ENCODE peak calls at places on chromosomes 16 and 17, in nine cellular contexts. One of them, this sample, is unnamed.

GRCh38 chr17:68296217-68297140 is 5.2 kb downstream of the ARSG start:
- DNase-seq in lower leg skin: peak
- DNase-seq in HepG2: no peak
- DNase-seq in stomach: peak
- DNase-seq in tibial nerve: no peak
- DNase-seq in uterus: no peak
- DNase-seq in esophagus muscularis mucosa: no peak
- DNase-seq in HCT116: no peak
- DNase-seq in body of pancreas: peak
- DNase-seq in this sample: no peak

GRCh38 chr17:37176683-37177082 is 199.1 kb upstream of the C17orf78 start:
- DNase-seq in lower leg skin: no peak
- DNase-seq in HepG2: no peak
- DNase-seq in stomach: no peak
- DNase-seq in tibial nerve: no peak
- DNase-seq in uterus: no peak
- DNase-seq in esophagus muscularis mucosa: no peak
- DNase-seq in HCT116: no peak
- DNase-seq in body of pancreas: no peak
- DNase-seq in this sample: no peak

GRCh38 chr17:43578699-43579569 is 32.8 kb upstream of the ETV4 start:
- DNase-seq in lower leg skin: no peak
- DNase-seq in HepG2: peak
- DNase-seq in stomach: no peak
- DNase-seq in tibial nerve: no peak
- DNase-seq in uterus: no peak
- DNase-seq in esophagus muscularis mucosa: no peak
- DNase-seq in HCT116: no peak
- DNase-seq in body of pancreas: peak
- DNase-seq in this sample: peak

GRCh38 chr17:55116440-55116914 is 147.9 kb downstream of the STXBP4 start:
- DNase-seq in lower leg skin: no peak
- DNase-seq in HepG2: peak
- DNase-seq in stomach: no peak
- DNase-seq in tibial nerve: no peak
- DNase-seq in uterus: no peak
- DNase-seq in esophagus muscularis mucosa: no peak
- DNase-seq in HCT116: no peak
- DNase-seq in body of pancreas: no peak
- DNase-seq in this sample: no peak

GRCh38 chr17:52134641-52135040 is 23.9 kb downstream of the CA10 start:
- DNase-seq in lower leg skin: no peak
- DNase-seq in HepG2: no peak
- DNase-seq in stomach: no peak
- DNase-seq in tibial nerve: no peak
- DNase-seq in uterus: no peak
- DNase-seq in esophagus muscularis mucosa: no peak
- DNase-seq in HCT116: no peak
- DNase-seq in body of pancreas: no peak
- DNase-seq in this sample: no peak

GRCh38 chr16:17404903-17405691 is 65.7 kb downstream of the XYLT1 start:
- DNase-seq in lower leg skin: peak
- DNase-seq in HepG2: no peak
- DNase-seq in stomach: no peak
- DNase-seq in tibial nerve: peak
- DNase-seq in uterus: peak
- DNase-seq in esophagus muscularis mucosa: peak
- DNase-seq in HCT116: no peak
- DNase-seq in body of pancreas: peak
- DNase-seq in this sample: peak

GRCh38 chr16:58502217-58502921 is 2.4 kb downstream of the NDRG4 start:
- DNase-seq in lower leg skin: no peak
- DNase-seq in HepG2: no peak
- DNase-seq in stomach: no peak
- DNase-seq in tibial nerve: no peak
- DNase-seq in uterus: no peak
- DNase-seq in esophagus muscularis mucosa: no peak
- DNase-seq in HCT116: no peak
- DNase-seq in body of pancreas: no peak
- DNase-seq in this sample: no peak

GRCh38 chr16:57388359-57389086 is 16.0 kb upstream of the CCL17 start:
- DNase-seq in lower leg skin: no peak
- DNase-seq in HepG2: no peak
- DNase-seq in stomach: no peak
- DNase-seq in tibial nerve: no peak
- DNase-seq in uterus: no peak
- DNase-seq in esophagus muscularis mucosa: no peak
- DNase-seq in HCT116: no peak
- DNase-seq in body of pancreas: no peak
- DNase-seq in this sample: peak

GRCh38 chr17:38750312-38751121 is 2.0 kb upstream of the PSMB3 start:
- DNase-seq in lower leg skin: no peak
- DNase-seq in HepG2: peak
- DNase-seq in stomach: no peak
- DNase-seq in tibial nerve: no peak
- DNase-seq in uterus: no peak
- DNase-seq in esophagus muscularis mucosa: no peak
- DNase-seq in HCT116: no peak
- DNase-seq in body of pancreas: no peak
- DNase-seq in this sample: no peak

GRCh38 chr17:38748329-38749221 is at the start of gene PCGF2:
- DNase-seq in lower leg skin: peak
- DNase-seq in HepG2: peak
- DNase-seq in stomach: peak
- DNase-seq in tibial nerve: peak
- DNase-seq in uterus: peak
- DNase-seq in esophagus muscularis mucosa: peak
- DNase-seq in HCT116: peak
- DNase-seq in body of pancreas: peak
- DNase-seq in this sample: peak

GRCh38 chr17:38750044-38750311 is 1.8 kb upstream of the PCGF2 start:
- DNase-seq in lower leg skin: no peak
- DNase-seq in HepG2: no peak
- DNase-seq in stomach: no peak
- DNase-seq in tibial nerve: no peak
- DNase-seq in uterus: no peak
- DNase-seq in esophagus muscularis mucosa: no peak
- DNase-seq in HCT116: no peak
- DNase-seq in body of pancreas: no peak
- DNase-seq in this sample: no peak

GRCh38 chr17:38747385-38748328 is 479 bp downstream of the PCGF2 start:
- DNase-seq in lower leg skin: no peak
- DNase-seq in HepG2: no peak
- DNase-seq in stomach: no peak
- DNase-seq in tibial nerve: no peak
- DNase-seq in uterus: peak
- DNase-seq in esophagus muscularis mucosa: no peak
- DNase-seq in HCT116: no peak
- DNase-seq in body of pancreas: peak
- DNase-seq in this sample: peak

DNA sequence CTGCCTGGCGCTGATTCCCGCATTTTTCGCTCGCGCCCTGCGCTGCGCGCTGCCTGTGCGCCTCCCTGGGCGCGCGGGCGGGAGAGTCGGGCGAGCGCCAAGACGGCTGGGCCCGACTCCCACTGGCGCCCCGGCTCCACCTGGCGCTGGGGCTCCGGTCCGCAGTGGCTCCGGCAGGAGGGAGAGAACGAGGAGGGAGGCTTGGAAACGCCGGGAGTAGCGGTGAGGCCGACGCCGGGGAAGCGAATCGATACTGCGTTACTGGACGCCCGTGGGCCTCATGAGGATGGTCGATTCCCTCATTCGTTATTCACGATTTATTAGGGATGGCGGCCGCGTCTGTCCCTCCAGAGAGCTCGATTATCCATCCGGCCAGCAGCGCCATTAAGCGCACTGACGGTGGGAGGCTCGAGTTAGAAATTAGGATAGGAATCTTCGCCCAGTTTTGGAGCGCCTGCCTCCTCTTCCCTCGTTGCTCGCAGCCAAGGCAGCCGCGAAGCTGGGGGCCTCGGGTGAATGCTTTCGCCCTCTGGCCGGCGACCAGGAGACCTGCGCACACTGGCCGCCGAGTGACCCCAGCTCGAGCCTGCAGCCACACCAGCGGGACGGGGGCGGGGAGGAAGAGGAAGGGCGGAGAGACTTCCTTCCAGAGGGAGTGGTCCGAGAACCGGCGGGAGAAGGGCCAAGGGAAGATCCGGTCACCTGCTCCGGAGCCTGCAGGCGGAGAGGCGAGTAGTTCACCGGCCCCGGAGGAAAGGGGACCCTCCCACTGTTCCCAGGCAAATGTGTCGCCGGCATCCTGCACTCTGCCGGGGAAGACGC is 1.3 kb upstream of the PCGF2 start:
- DNase-seq in lower leg skin: peak
- DNase-seq in HepG2: peak
- DNase-seq in stomach: peak
- DNase-seq in tibial nerve: peak
- DNase-seq in uterus: peak
- DNase-seq in esophagus muscularis mucosa: peak
- DNase-seq in HCT116: peak
- DNase-seq in body of pancreas: peak
- DNase-seq in this sample: peak
- TF ChIP-seq POLR2A in lower leg skin: no peak
- TF ChIP-seq POLR2A in HepG2: peak
- TF ChIP-seq POLR2A in stomach: no peak
- TF ChIP-seq POLR2A in tibial nerve: peak
- TF ChIP-seq POLR2A in uterus: peak
- TF ChIP-seq POLR2A in esophagus muscularis mucosa: peak
- TF ChIP-seq POLR2A in HCT116: peak
- TF ChIP-seq POLR2A in body of pancreas: peak
- TF ChIP-seq POLR2A in this sample: peak

DNA sequence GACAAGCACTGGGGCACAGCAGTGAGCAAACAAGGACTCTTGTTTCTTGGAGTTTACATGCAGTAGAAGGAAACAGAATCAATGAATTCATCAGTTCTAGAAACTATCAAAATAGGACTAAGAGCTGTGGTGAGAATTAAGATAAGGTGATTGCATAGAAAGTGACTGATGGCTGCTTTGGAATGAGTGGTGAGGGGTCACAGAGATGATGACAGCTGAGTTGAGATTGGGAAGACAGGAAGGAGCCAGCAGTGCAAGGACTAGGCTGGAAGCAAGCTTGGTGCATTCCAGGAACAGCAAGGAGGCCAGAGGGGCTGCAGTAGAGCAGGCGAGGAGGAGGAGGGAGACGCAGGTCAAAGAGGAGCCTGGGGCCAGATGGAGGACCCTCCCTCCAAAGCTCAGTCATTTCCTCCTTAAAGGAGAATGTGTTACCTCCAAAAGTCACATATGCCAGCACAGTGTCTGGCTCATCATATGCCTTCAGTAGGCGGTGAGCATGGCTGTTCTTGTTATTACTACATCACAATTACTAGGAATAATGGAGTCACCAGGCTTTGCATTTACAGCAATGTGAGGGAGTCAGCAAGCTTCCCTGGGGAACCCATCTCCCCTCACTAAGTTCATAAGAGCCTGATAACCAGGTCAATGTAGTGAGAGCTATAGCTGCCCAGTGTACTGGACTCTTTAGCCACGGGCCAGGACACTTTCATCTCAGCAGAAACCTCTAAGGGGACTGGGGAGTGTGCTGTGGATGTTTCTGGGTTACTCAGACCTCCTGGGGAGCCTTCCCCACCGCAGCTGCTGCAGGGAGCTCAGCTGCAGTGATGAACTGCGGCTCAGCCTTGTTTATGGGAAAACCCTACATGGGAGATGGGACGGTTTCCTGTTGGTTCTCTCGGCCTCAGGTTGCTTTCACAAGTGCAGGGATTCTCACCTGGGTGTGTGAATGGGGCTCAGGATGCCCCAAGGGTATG is 157.2 kb downstream of the SEC14L1 start:
- DNase-seq in lower leg skin: no peak
- DNase-seq in HepG2: no peak
- DNase-seq in stomach: no peak
- DNase-seq in tibial nerve: no peak
- DNase-seq in uterus: no peak
- DNase-seq in esophagus muscularis mucosa: no peak
- DNase-seq in HCT116: no peak
- DNase-seq in body of pancreas: no peak
- DNase-seq in this sample: no peak
- TF ChIP-seq CTCF in lower leg skin: no peak
- TF ChIP-seq CTCF in HepG2: no peak
- TF ChIP-seq CTCF in stomach: no peak
- TF ChIP-seq CTCF in tibial nerve: no peak
- TF ChIP-seq CTCF in uterus: no peak
- TF ChIP-seq CTCF in esophagus muscularis mucosa: no peak
- TF ChIP-seq CTCF in HCT116: no peak
- TF ChIP-seq CTCF in body of pancreas: no peak
- TF ChIP-seq CTCF in this sample: no peak

GRCh38 chr16:30585400-30586191 is at the start of gene ZNF785:
- DNase-seq in lower leg skin: peak
- DNase-seq in HepG2: no peak
- DNase-seq in stomach: peak
- DNase-seq in tibial nerve: peak
- DNase-seq in uterus: peak
- DNase-seq in esophagus muscularis mucosa: peak
- DNase-seq in HCT116: no peak
- DNase-seq in body of pancreas: peak
- DNase-seq in this sample: peak
- TF ChIP-seq POLR2A in lower leg skin: no peak
- TF ChIP-seq POLR2A in HepG2: no peak
- TF ChIP-seq POLR2A in stomach: no peak
- TF ChIP-seq POLR2A in tibial nerve: peak
- TF ChIP-seq POLR2A in uterus: peak
- TF ChIP-seq POLR2A in esophagus muscularis mucosa: no peak
- TF ChIP-seq POLR2A in HCT116: no peak
- TF ChIP-seq POLR2A in body of pancreas: peak
- TF ChIP-seq POLR2A in this sample: no peak

GRCh38 chr16:82033006-82033405 is 2.0 kb upstream of the HSD17B2 start:
- DNase-seq in lower leg skin: no peak
- DNase-seq in HepG2: no peak
- DNase-seq in stomach: peak
- DNase-seq in tibial nerve: no peak
- DNase-seq in uterus: no peak
- DNase-seq in esophagus muscularis mucosa: no peak
- DNase-seq in HCT116: no peak
- DNase-seq in body of pancreas: peak
- DNase-seq in this sample: no peak

GRCh38 chr16:82033683-82034300 is 1.3 kb upstream of the HSD17B2 start:
- DNase-seq in lower leg skin: no peak
- DNase-seq in HepG2: no peak
- DNase-seq in stomach: peak
- DNase-seq in tibial nerve: no peak
- DNase-seq in uterus: no peak
- DNase-seq in esophagus muscularis mucosa: no peak
- DNase-seq in HCT116: no peak
- DNase-seq in body of pancreas: no peak
- DNase-seq in this sample: no peak

GRCh38 chr16:82034981-82035612 is at the start of gene HSD17B2:
- DNase-seq in lower leg skin: no peak
- DNase-seq in HepG2: peak
- DNase-seq in stomach: peak
- DNase-seq in tibial nerve: no peak
- DNase-seq in uterus: no peak
- DNase-seq in esophagus muscularis mucosa: no peak
- DNase-seq in HCT116: no peak
- DNase-seq in body of pancreas: no peak
- DNase-seq in this sample: no peak

GRCh38 chr16:82027629-82028035 is 7.4 kb upstream of the HSD17B2 start:
- DNase-seq in lower leg skin: no peak
- DNase-seq in HepG2: no peak
- DNase-seq in stomach: no peak
- DNase-seq in tibial nerve: no peak
- DNase-seq in uterus: no peak
- DNase-seq in esophagus muscularis mucosa: no peak
- DNase-seq in HCT116: no peak
- DNase-seq in body of pancreas: no peak
- DNase-seq in this sample: no peak

GRCh38 chr16:82031116-82032084 is 3.7 kb upstream of the HSD17B2 start:
- DNase-seq in lower leg skin: no peak
- DNase-seq in HepG2: peak
- DNase-seq in stomach: no peak
- DNase-seq in tibial nerve: no peak
- DNase-seq in uterus: peak
- DNase-seq in esophagus muscularis mucosa: no peak
- DNase-seq in HCT116: peak
- DNase-seq in body of pancreas: no peak
- DNase-seq in this sample: no peak
- TF ChIP-seq CTCF in lower leg skin: no peak
- TF ChIP-seq CTCF in HepG2: peak
- TF ChIP-seq CTCF in stomach: peak
- TF ChIP-seq CTCF in tibial nerve: peak
- TF ChIP-seq CTCF in uterus: peak
- TF ChIP-seq CTCF in esophagus muscularis mucosa: peak
- TF ChIP-seq CTCF in HCT116: peak
- TF ChIP-seq CTCF in body of pancreas: peak
- TF ChIP-seq CTCF in this sample: no peak